ENCODE peak calls at places on chromosomes 13 and 19, in ten cellular contexts. G, C, I, S, L, F, V, U, W and Y are unnamed samples.
A peak's percentile ranks its signal among the peaks of the same experiment; 100 is the strongest.

GRCh38 chr13:34044660-34045080 is 226.7 kb downstream of the RFC3 start:
- DNase-seq in G (no peak), C (no peak), I (no peak), S (no peak), L (peak; percentile 88), F (peak; percentile 33), V (peak; percentile 63), U (no peak), W (no peak), Y (no peak)

GRCh38 chr13:37636701-37637100 is 38.1 kb upstream of the POSTN start:
- DNase-seq in G (no peak), C (no peak), I (no peak), S (no peak), L (no peak), F (no peak), V (no peak), U (no peak), W (no peak), Y (no peak)

GRCh38 chr13:35621989-35622388 is 145.5 kb upstream of the MAB21L1 start:
- DNase-seq in G (no peak), C (no peak), I (no peak), S (no peak), L (peak; percentile 31), F (peak; percentile 2), V (peak; percentile 24), U (no peak), W (no peak), Y (no peak)

GRCh38 chr19:1434040-1434366 is 4.2 kb upstream of the RPS15 start:
- DNase-seq in G (no peak), C (no peak), I (no peak), S (no peak), L (no peak), F (no peak), V (no peak), U (no peak), W (no peak), Y (no peak)

GRCh38 chr13:33761744-33762143 is 56.2 kb upstream of the RFC3 start:
- DNase-seq in G (no peak), C (no peak), I (no peak), S (no peak), L (peak; percentile 41), F (no peak), V (peak; percentile 8), U (no peak), W (no peak), Y (no peak)

GRCh38 chr19:12544401-12544876 is 6.8 kb downstream of the ZNF564 start:
- DNase-seq in G (no peak), C (no peak), I (no peak), S (no peak), L (no peak), F (peak; percentile 19), V (peak; percentile 91), U (no peak), W (no peak), Y (no peak)

GRCh38 chr13:51523082-51523518 is 61.2 kb upstream of the WDFY2 start:
- DNase-seq in G (no peak), C (no peak), I (no peak), S (no peak), L (peak; percentile 72), F (peak; percentile 69), V (peak; percentile 81), U (no peak), W (no peak), Y (no peak)

GRCh38 chr19:51192689-51193088 is 32.2 kb upstream of the CD33 start:
- DNase-seq in G (no peak), C (no peak), I (no peak), S (no peak), L (no peak), F (no peak), V (no peak), U (no peak), W (no peak), Y (no peak)

GRCh38 chr13:98129059-98129741 is 13.7 kb upstream of the FARP1 start:
- DNase-seq in G (no peak), C (no peak), I (no peak), S (no peak), L (peak; percentile 35), F (peak; percentile 77), V (peak; percentile 15), U (no peak), W (no peak), Y (no peak)

GRCh38 chr13:43879323-43880181 is at the start of the genes CCDC122 and LACC1:
- DNase-seq in G (peak; percentile 93), C (peak; percentile 87), I (peak; percentile 79), S (peak; percentile 89), L (peak; percentile 70), F (peak; percentile 84), V (peak; percentile 89), U (peak; percentile 85), W (peak; percentile 91), Y (peak; percentile 95)

GRCh38 chr19:41528106-41528505 is 47.9 kb upstream of the CEACAM21 start:
- DNase-seq in G (no peak), C (no peak), I (no peak), S (no peak), L (no peak), F (no peak), V (no peak), U (no peak), W (no peak), Y (no peak)

GRCh38 chr19:38211206-38211605 is 12.8 kb downstream of the DPF1 start:
- DNase-seq in G (no peak), C (no peak), I (no peak), S (no peak), L (no peak), F (no peak), V (no peak), U (no peak), W (no peak), Y (no peak)

GRCh38 chr19:16969127-16969526 is 57.5 kb downstream of the CPAMD8 start:
- DNase-seq in G (no peak), C (no peak), I (no peak), S (no peak), L (peak; percentile 63), F (no peak), V (peak; percentile 62), U (no peak), W (no peak), Y (no peak)

GRCh38 chr13:24212674-24213073 is 52.2 kb downstream of the SPATA13 start:
- DNase-seq in G (no peak), C (no peak), I (no peak), S (no peak), L (no peak), F (no peak), V (no peak), U (peak; percentile 45), W (no peak), Y (no peak)

GRCh38 chr19:42512743-42513304 is 15.5 kb downstream of the CEACAM1 start:
- DNase-seq in G (no peak), C (no peak), I (no peak), S (no peak), L (no peak), F (no peak), V (no peak), U (no peak), W (no peak), Y (no peak)

GRCh38 chr13:37375724-37376123 is 222.8 kb downstream of the POSTN start:
- DNase-seq in G (no peak), C (no peak), I (no peak), S (no peak), L (peak; percentile 9), F (peak; percentile 46), V (no peak), U (no peak), W (no peak), Y (no peak)

GRCh38 chr19:47471381-47471732 is 336 bp downstream of the SLC8A2 start:
- DNase-seq in G (no peak), C (no peak), I (no peak), S (no peak), L (no peak), F (no peak), V (no peak), U (no peak), W (no peak), Y (no peak)
- TF ChIP-seq CTCF in G (no peak), C (no peak), I (no peak), S (no peak), L (no peak), F (no peak), V (no peak), U (no peak), W (no peak), Y (no peak)

GRCh38 chr19:3507371-3508120 is 1.4 kb downstream of the FZR1 start:
- DNase-seq in G (no peak), C (no peak), I (peak; percentile 61), S (no peak), L (peak; percentile 6), F (no peak), V (no peak), U (peak; percentile 41), W (no peak), Y (no peak)
- H3K27ac ChIP-seq in G (peak overlapping the region; percentile 6), C (peak overlapping the region; percentile 96), I (peak overlapping the region; percentile 79), S (peak overlapping the region; percentile 95), L (peak overlapping the region; percentile 0), F (peak overlapping the region; percentile 65), V (no peak overlapping the region), U (peak overlapping the region; percentile 91), W (no peak overlapping the region), Y (peak overlapping the region; percentile 51)

GRCh38 chr13:40657961-40658360 is 8.5 kb downstream of the FOXO1 start:
- DNase-seq in G (no peak), C (no peak), I (no peak), S (no peak), L (no peak), F (no peak), V (peak; percentile 58), U (no peak), W (no peak), Y (no peak)

GRCh38 chr13:40660270-40660669 is 6.2 kb downstream of the FOXO1 start:
- DNase-seq in G (no peak), C (no peak), I (no peak), S (no peak), L (no peak), F (no peak), V (peak; percentile 65), U (no peak), W (no peak), Y (no peak)

GRCh38 chr13:40656358-40656757 is 10.1 kb downstream of the FOXO1 start:
- DNase-seq in G (no peak), C (no peak), I (no peak), S (no peak), L (no peak), F (no peak), V (peak; percentile 47), U (no peak), W (no peak), Y (no peak)

GRCh38 chr13:40660692-40661091 is 5.7 kb downstream of the FOXO1 start:
- DNase-seq in G (no peak), C (no peak), I (no peak), S (no peak), L (no peak), F (no peak), V (no peak), U (no peak), W (no peak), Y (no peak)

GRCh38 chr13:40657307-40657706 is 9.1 kb downstream of the FOXO1 start:
- DNase-seq in G (no peak), C (no peak), I (no peak), S (no peak), L (no peak), F (no peak), V (no peak), U (no peak), W (no peak), Y (no peak)
- H3K4me1 ChIP-seq in G (peaks cover 71% of the 10 kb centered on the region), C (peaks cover 77% of the 10 kb centered on the region), I (peaks cover 69% of the 10 kb centered on the region), S (peaks cover 73% of the 10 kb centered on the region), L (peaks cover 4% of the 10 kb centered on the region), F (no peaks in the 10 kb centered on the region), V (peaks cover 8% of the 10 kb centered on the region), U (peaks cover 75% of the 10 kb centered on the region), W (peaks cover 78% of the 10 kb centered on the region), Y (peaks cover 27% of the 10 kb centered on the region)

GRCh38 chr13:92967923-92968322 is 258.7 kb upstream of the GPC6 start:
- DNase-seq in G (no peak), C (no peak), I (no peak), S (no peak), L (peak; percentile 40), F (peak; percentile 16), V (peak; percentile 22), U (no peak), W (no peak), Y (no peak)
- TF ChIP-seq CTCF in G (no peak), C (no peak), I (no peak), S (no peak), L (peak; percentile 56), F (peak; percentile 46), V (no peak), U (no peak), W (no peak), Y (no peak)